ENCODE peak calls at places on chromosomes 7 and 10, in six cellular contexts. O is fibroblast of mammary gland, P is AG04450, N is body of pancreas, G is SK-N-SH, E is GM06990. Y is an unnamed sample.

GRCh38 chr10:62528441-62528840 is 154.3 kb downstream of the ZNF365 start:
- DNase-seq in O (no peak), P (no peak), N (no peak), G (no peak), E (peak), Y (no peak)

GRCh38 chr10:46547331-46547880 is 9.1 kb downstream of the GPRIN2 start:
- DNase-seq in O (no peak), P (no peak), N (no peak), G (peak), E (no peak), Y (peak)

GRCh38 chr7:568681-569035 is 49.0 kb upstream of the PDGFA start:
- DNase-seq in O (peak), P (no peak), N (no peak), G (no peak), E (no peak), Y (no peak)

GRCh38 chr10:92164024-92164423 is 126.9 kb downstream of the CPEB3 start:
- DNase-seq in O (peak), P (no peak), N (no peak), G (no peak), E (no peak), Y (no peak)

GRCh38 chr10:109928393-109928792 is 5.1 kb upstream of the XPNPEP1 start:
- DNase-seq in O (peak), P (no peak), N (no peak), G (no peak), E (no peak), Y (no peak)

GRCh38 chr7:105354383-105354782 is 34.3 kb downstream of the SRPK2 start:
- DNase-seq in O (peak), P (no peak), N (no peak), G (no peak), E (no peak), Y (no peak)

GRCh38 chr10:132232553-132232949 is 45.8 kb downstream of the DPYSL4 start:
- DNase-seq in O (no peak), P (no peak), N (peak), G (no peak), E (no peak), Y (no peak)

GRCh38 chr10:15813415-15813814 is 46.9 kb downstream of the MINDY3 start:
- DNase-seq in O (peak), P (no peak), N (no peak), G (no peak), E (no peak), Y (no peak)

GRCh38 chr7:119900996-119901395 is 372.0 kb upstream of the KCND2 start:
- DNase-seq in O (peak), P (no peak), N (no peak), G (no peak), E (no peak), Y (no peak)

GRCh38 chr7:74343281-74344127 is 54.3 kb downstream of the CLIP2 start:
- DNase-seq in O (peak), P (no peak), N (peak), G (no peak), E (no peak), Y (no peak)

GRCh38 chr7:137169282-137169698 is 174.2 kb downstream of the PTN start:
- DNase-seq in O (peak), P (peak), N (peak), G (peak), E (no peak), Y (peak)

GRCh38 chr10:118035358-118036031 is 11.2 kb downstream of the RAB11FIP2 start:
- DNase-seq in O (no peak), P (no peak), N (no peak), G (no peak), E (no peak), Y (no peak)

GRCh38 chr7:2873686-2874551 is 29.8 kb upstream of the GNA12 start:
- DNase-seq in O (peak), P (peak), N (no peak), G (peak), E (no peak), Y (no peak)

GRCh38 chr7:5428470-5429252 is 5.0 kb upstream of the TNRC18 start:
- DNase-seq in O (peak), P (peak), N (peak), G (peak), E (no peak), Y (peak)

GRCh38 chr7:45524373-45524913 is 49.7 kb upstream of the ADCY1 start:
- DNase-seq in O (peak), P (no peak), N (peak), G (no peak), E (no peak), Y (no peak)

GRCh38 chr10:45483002-45483401 is 109.0 kb downstream of the ALOX5 start:
- DNase-seq in O (no peak), P (no peak), N (no peak), G (no peak), E (no peak), Y (no peak)

GRCh38 chr10:125162181-125162906 is 2.0 kb upstream of the CTBP2 start:
- DNase-seq in O (no peak), P (no peak), N (no peak), G (peak), E (no peak), Y (no peak)

GRCh38 chr10:13536674-13537366 is 8.0 kb upstream of the BEND7 start:
- DNase-seq in O (peak), P (no peak), N (peak), G (peak), E (peak), Y (peak)

GRCh38 chr7:22633954-22634474 is 93.0 kb upstream of the IL6 start:
- DNase-seq in O (peak), P (no peak), N (no peak), G (no peak), E (no peak), Y (no peak)

GRCh38 chr7:97819161-97819560 is 53.0 kb downstream of the ASNS start:
- DNase-seq in O (no peak), P (no peak), N (no peak), G (no peak), E (no peak), Y (no peak)

GRCh38 chr7:100132126-100132525 is 5.4 kb downstream of the MBLAC1 start:
- DNase-seq in O (no peak), P (no peak), N (no peak), G (no peak), E (no peak), Y (no peak)

DNA sequence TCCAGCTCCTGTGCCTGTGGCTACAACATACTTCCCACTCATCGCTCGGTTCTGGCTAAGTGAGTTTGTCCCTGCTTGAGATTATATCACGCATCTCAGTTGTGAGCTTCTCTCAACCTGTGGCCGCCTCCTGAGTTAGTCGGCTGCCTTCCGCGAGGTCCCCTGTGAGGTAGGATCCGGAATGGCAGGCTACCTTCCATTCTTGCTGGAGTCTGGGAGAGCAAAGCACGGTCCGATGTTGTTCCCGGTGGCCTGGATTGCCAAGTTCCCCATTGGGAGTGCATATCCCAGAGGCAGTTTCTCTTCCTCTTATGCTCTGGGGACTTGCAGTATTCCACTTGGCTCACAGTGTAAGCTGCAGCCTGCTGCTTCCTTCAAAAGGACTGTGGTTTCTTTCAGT is 225.3 kb upstream of the ZWINT start:
- DNase-seq in O (no peak), P (no peak), N (no peak), G (no peak), E (no peak), Y (no peak)
- H3K4me3 ChIP-seq in O (no peak), P (no peak), N (no peak), G (no peak), E (no peak), Y (no peak)

GRCh38 chr10:32948451-32948850 is 9.6 kb downstream of the ITGB1 start:
- DNase-seq in O (no peak), P (no peak), N (no peak), G (no peak), E (no peak), Y (no peak)

GRCh38 chr10:32949221-32949678 is 8.8 kb downstream of the ITGB1 start:
- DNase-seq in O (no peak), P (no peak), N (no peak), G (no peak), E (no peak), Y (no peak)

GRCh38 chr10:32946108-32946507 is 11.9 kb downstream of the ITGB1 start:
- DNase-seq in O (no peak), P (no peak), N (no peak), G (no peak), E (no peak), Y (no peak)

GRCh38 chr10:32950457-32951109 is 7.4 kb downstream of the ITGB1 start:
- DNase-seq in O (no peak), P (no peak), N (no peak), G (no peak), E (no peak), Y (no peak)

DNA sequence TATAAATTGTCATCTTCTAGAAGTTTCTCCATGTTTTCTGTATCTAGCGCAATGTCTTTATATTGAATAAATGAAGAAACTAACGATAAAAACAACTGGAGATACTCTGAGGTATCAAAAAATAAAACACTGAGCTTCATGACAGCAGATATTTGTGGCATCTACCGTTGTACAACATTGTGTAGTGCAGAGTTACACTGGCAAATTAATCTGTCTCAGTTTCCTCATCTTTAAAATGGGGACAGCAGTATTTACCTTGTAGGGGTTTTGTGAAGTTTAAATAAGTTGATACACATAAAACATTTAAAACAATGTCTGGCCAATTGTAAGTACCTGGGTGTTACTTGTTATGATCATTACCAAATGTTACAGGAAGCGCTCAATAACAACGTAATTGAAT is 10.4 kb downstream of the ITGB1 start:
- DNase-seq in O (no peak), P (no peak), N (no peak), G (no peak), E (no peak), Y (no peak)
- H3K4me3 ChIP-seq in O (no peak), P (no peak), N (no peak), G (no peak), E (no peak), Y (no peak)

GRCh38 chr7:88217675-88218427 is 2.0 kb downstream of the SRI start:
- DNase-seq in O (no peak), P (no peak), N (no peak), G (no peak), E (peak), Y (no peak)
- H3K4me3 ChIP-seq in O (peak), P (peak), N (no peak), G (peak), E (peak), Y (no peak)

GRCh38 chr7:44105832-44106231 is 1.7 kb downstream of the AEBP1 start:
- DNase-seq in O (no peak), P (no peak), N (no peak), G (peak), E (no peak), Y (no peak)
- H3K4me3 ChIP-seq in O (peak), P (peak), N (no peak), G (peak), E (no peak), Y (peak)

DNA sequence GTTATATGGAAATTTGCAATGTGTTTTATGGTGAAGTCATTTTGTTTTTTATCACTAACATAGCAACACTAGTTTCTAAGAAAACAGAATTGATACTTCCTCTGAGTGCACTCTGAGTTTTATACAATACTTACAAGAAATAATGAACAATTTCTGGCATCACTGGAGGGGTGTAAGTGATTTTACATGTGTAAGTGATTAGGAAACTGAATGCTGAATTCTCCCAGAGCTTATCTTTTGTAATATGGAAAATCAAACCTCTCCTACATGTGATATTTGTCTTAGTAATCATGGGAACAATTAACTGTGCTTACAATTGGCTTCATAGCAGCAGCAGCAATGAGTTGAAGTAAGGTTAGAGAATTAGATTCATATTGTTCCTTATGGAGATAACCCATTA is 37.5 kb downstream of the SEMA3C start:
- DNase-seq in O (no peak), P (no peak), N (no peak), G (no peak), E (no peak), Y (no peak)
- H3K4me3 ChIP-seq in O (no peak), P (no peak), N (no peak), G (no peak), E (no peak), Y (no peak)

GRCh38 chr10:23694446-23694920 is 255.6 kb downstream of the OTUD1 start:
- DNase-seq in O (no peak), P (no peak), N (no peak), G (peak), E (peak), Y (no peak)
- H3K4me3 ChIP-seq in O (no peak), P (no peak), N (no peak), G (no peak), E (no peak), Y (no peak)

GRCh38 chr7:129169171-129169643 is 19.2 kb upstream of the SMO start:
- DNase-seq in O (peak), P (no peak), N (no peak), G (no peak), E (peak), Y (peak)
- H3K4me3 ChIP-seq in O (peak), P (peak), N (peak), G (no peak), E (peak), Y (peak)

GRCh38 chr10:25743832-25744231 is 190.2 kb upstream of the MYO3A start:
- DNase-seq in O (no peak), P (no peak), N (no peak), G (no peak), E (no peak), Y (no peak)

GRCh38 chr10:25745976-25746375 is 188.1 kb upstream of the MYO3A start:
- DNase-seq in O (no peak), P (no peak), N (no peak), G (no peak), E (no peak), Y (no peak)

GRCh38 chr10:25744574-25744973 is 189.5 kb upstream of the MYO3A start:
- DNase-seq in O (no peak), P (no peak), N (no peak), G (no peak), E (no peak), Y (no peak)

GRCh38 chr10:25748509-25748908 is 185.5 kb upstream of the MYO3A start:
- DNase-seq in O (no peak), P (no peak), N (no peak), G (no peak), E (no peak), Y (no peak)

DNA sequence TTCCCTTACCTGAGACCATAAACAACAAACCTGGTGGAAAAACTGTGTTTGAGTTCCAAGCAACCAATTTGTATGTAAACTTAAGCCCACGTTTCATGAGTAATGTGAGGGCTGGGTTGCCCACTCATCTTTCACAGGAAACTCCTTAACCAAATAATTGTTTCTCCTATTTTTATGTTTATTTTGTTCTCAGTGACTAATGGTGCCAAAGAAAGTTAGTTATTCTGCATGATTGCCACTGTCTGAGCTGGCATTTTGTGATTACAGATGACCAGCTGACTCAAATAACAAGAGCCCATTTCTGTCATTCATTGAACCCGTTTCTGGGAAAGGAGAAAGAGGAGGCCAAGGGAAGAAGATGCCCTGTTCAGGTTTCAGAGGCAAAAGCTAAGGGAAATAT is 187.0 kb upstream of the MYO3A start:
- DNase-seq in O (no peak), P (no peak), N (no peak), G (no peak), E (no peak), Y (no peak)
- H3K4me3 ChIP-seq in O (no peak), P (no peak), N (no peak), G (no peak), E (no peak), Y (no peak)

GRCh38 chr10:75195035-75195763 is 15.4 kb upstream of the VDAC2 start:
- DNase-seq in O (peak), P (peak), N (no peak), G (no peak), E (no peak), Y (no peak)

GRCh38 chr10:75189266-75190096 is 21.1 kb upstream of the VDAC2 start:
- DNase-seq in O (no peak), P (no peak), N (no peak), G (no peak), E (no peak), Y (no peak)

GRCh38 chr10:75197066-75197465 is 13.5 kb upstream of the VDAC2 start:
- DNase-seq in O (no peak), P (no peak), N (no peak), G (no peak), E (no peak), Y (no peak)

GRCh38 chr10:75187961-75188426 is 22.6 kb upstream of the VDAC2 start:
- DNase-seq in O (peak), P (no peak), N (peak), G (peak), E (peak), Y (peak)

GRCh38 chr10:75191821-75192568 is 18.6 kb upstream of the VDAC2 start:
- DNase-seq in O (peak), P (peak), N (peak), G (no peak), E (no peak), Y (peak)
- H3K4me3 ChIP-seq in O (no peak), P (peak), N (no peak), G (no peak), E (no peak), Y (no peak)

Y was measured in uterus.